ENCODE peak calls at places on chromosome 14, in five cellular contexts. K is T-helper 2 cell; B is substantia nigra; L is activated CD4-positive, CD25-positive, alpha-beta regulatory T cell; W is ovary. P is an unnamed sample.

GRCh38 chr14:104865069-104865630 is at the start of gene CEP170B:
- DNase-seq in K (peak), L (peak), W (peak), B (no peak), P (no peak)

GRCh38 chr14:69321601-69322330 is 61.8 kb downstream of the GALNT16 start:
- DNase-seq in L (no peak), W (peak), K (no peak), B (no peak), P (no peak)

GRCh38 chr14:105532735-105533141 is 6.4 kb downstream of the TMEM121 start:
- DNase-seq in B (no peak), W (no peak), L (no peak), K (no peak), P (peak)

GRCh38 chr14:85481471-85481870 is 48.5 kb upstream of the FLRT2 start:
- DNase-seq in B (no peak), W (no peak), L (no peak), K (no peak), P (no peak)

GRCh38 chr14:64717870-64718269 is 13.6 kb downstream of the PLEKHG3 start:
- DNase-seq in W (peak), B (no peak), K (no peak), L (no peak), P (no peak)

GRCh38 chr14:99257122-99257672 is 14.8 kb downstream of the BCL11B start:
- DNase-seq in W (no peak), L (no peak), B (no peak), K (no peak), P (no peak)

GRCh38 chr14:63764103-63764502 is 36.2 kb upstream of the SGPP1 start:
- DNase-seq in W (no peak), B (no peak), L (no peak), K (no peak), P (no peak)

GRCh38 chr14:62667515-62667914 is 377.7 kb downstream of the KCNH5 start:
- DNase-seq in B (no peak), L (no peak), K (no peak), W (no peak), P (peak)

GRCh38 chr14:36365766-36366165 is 45.3 kb upstream of the MBIP start:
- DNase-seq in B (no peak), K (no peak), W (no peak), L (no peak), P (no peak)

GRCh38 chr14:82070040-82070439 is 536.4 kb upstream of the SEL1L start:
- DNase-seq in K (no peak), L (no peak), W (no peak), B (no peak), P (no peak)

GRCh38 chr14:61111145-61112130 is 130.4 kb downstream of the SLC38A6 start:
- DNase-seq in K (no peak), B (no peak), L (no peak), W (no peak), P (no peak)

GRCh38 chr14:54815016-54815415 is 87.6 kb downstream of the GCH1 start:
- DNase-seq in W (no peak), K (no peak), L (no peak), B (no peak), P (no peak)

GRCh38 chr14:36662543-36663403 is 1.1 kb downstream of the PAX9 start:
- DNase-seq in W (no peak), K (no peak), B (no peak), L (no peak), P (no peak)